ENCODE peak calls at places on chromosomes 5 and 9, in five cellular contexts. P is aorta, C is breast epithelium, W is IMR-90, N is body of pancreas. E is an unnamed sample.

GRCh38 chr5:145960848-145961600 is 24.6 kb downstream of the SH3RF2 start:
- DNase-seq in N (no peak), C (no peak), P (no peak), W (peak), E (no peak)

GRCh38 chr5:88824892-88825781 is 57.8 kb downstream of the MEF2C start:
- DNase-seq in C (no peak), N (no peak), P (no peak), W (peak), E (no peak)

GRCh38 chr5:75662080-75662479 is 50.8 kb downstream of the ANKDD1B start:
- DNase-seq in N (no peak), P (no peak), W (no peak), C (no peak), E (no peak)

GRCh38 chr9:78958887-78959286 is 612.9 kb upstream of the TLE4 start:
- DNase-seq in W (no peak), P (no peak), C (no peak), N (no peak), E (no peak)

GRCh38 chr5:175813943-175814630 is 57.3 kb upstream of the CPLX2 start:
- DNase-seq in C (no peak), N (no peak), W (no peak), P (no peak), E (no peak)

GRCh38 chr5:166562246-166562645 is 1729.2 kb upstream of the WWC1 start:
- DNase-seq in C (no peak), N (no peak), P (no peak), W (no peak), E (no peak)

GRCh38 chr9:118302721-118303120 is 598.5 kb downstream of the TLR4 start:
- DNase-seq in C (no peak), P (no peak), W (no peak), N (no peak), E (no peak)

GRCh38 chr9:69223605-69224004 is 49.5 kb downstream of the TJP2 start:
- DNase-seq in N (peak), P (no peak), W (peak), C (no peak), E (no peak)

GRCh38 chr5:139376364-139376763 is 6.7 kb downstream of the SLC23A1 start:
- DNase-seq in C (no peak), P (no peak), N (no peak), W (no peak), E (no peak)

GRCh38 chr5:132459983-132460834 is 30.4 kb downstream of the IRF1 start:
- DNase-seq in N (peak), C (no peak), W (no peak), P (peak), E (no peak)

GRCh38 chr9:105127863-105128220 is 116.6 kb upstream of the SLC44A1 start:
- DNase-seq in W (peak), C (no peak), P (no peak), N (no peak), E (no peak)

GRCh38 chr9:92634712-92635605 is 35.0 kb downstream of the IPPK start:
- DNase-seq in N (peak), W (peak), P (peak), C (peak), E (peak)

GRCh38 chr5:78754655-78755054 is 106.1 kb upstream of the LHFPL2 start:
- DNase-seq in W (no peak), N (no peak), C (no peak), P (no peak), E (no peak)

GRCh38 chr5:139481580-139482049 is 943 bp downstream of the STING1 start:
- DNase-seq in C (peak), P (peak), N (no peak), W (peak), E (peak)

GRCh38 chr5:30103056-30104020 is 1090.1 kb upstream of the CDH6 start:
- DNase-seq in P (no peak), C (no peak), W (no peak), N (no peak), E (no peak)

GRCh38 chr5:53201746-53202145 is 92.2 kb upstream of the MOCS2 start:
- DNase-seq in N (no peak), W (no peak), P (no peak), C (no peak), E (no peak)

GRCh38 chr5:179113945-179114641 is 53.9 kb downstream of the ZNF354C start:
- DNase-seq in W (no peak), C (peak), P (no peak), N (no peak), E (no peak)

GRCh38 chr9:89635007-89635742 is 30.4 kb downstream of the GADD45G start:
- DNase-seq in P (no peak), C (no peak), W (peak), N (peak), E (no peak)

GRCh38 chr9:132582276-132582785 is at the start of gene BARHL1:
- DNase-seq in P (no peak), W (no peak), C (no peak), N (no peak), E (no peak)

GRCh38 chr9:79764377-79764776 is 192.6 kb downstream of the TLE4 start:
- DNase-seq in N (peak), C (peak), W (peak), P (peak), E (no peak)

GRCh38 chr5:64147849-64148441 is 17.7 kb upstream of the RNF180 start:
- DNase-seq in W (peak), C (peak), P (peak), N (peak), E (peak)

GRCh38 chr9:105647595-105648349 is 14.5 kb upstream of the TAL2 start:
- DNase-seq in C (no peak), W (peak), P (no peak), N (no peak), E (no peak)

GRCh38 chr5:37838152-37838932 is 1.5 kb downstream of the GDNF start:
- DNase-seq in N (no peak), W (peak), P (no peak), C (no peak), E (no peak)

GRCh38 chr9:7315746-7316457 is 483.7 kb downstream of the DMAC1 start:
- DNase-seq in C (no peak), P (no peak), N (no peak), W (peak), E (no peak)

GRCh38 chr9:16417101-16417500 is 453.4 kb downstream of the BNC2 start:
- DNase-seq in W (peak), P (no peak), N (no peak), C (no peak), E (no peak)

GRCh38 chr9:89005323-89005722 is 14.1 kb downstream of the S1PR3 start:
- DNase-seq in W (no peak), C (peak), N (no peak), P (no peak), E (no peak)

DNA sequence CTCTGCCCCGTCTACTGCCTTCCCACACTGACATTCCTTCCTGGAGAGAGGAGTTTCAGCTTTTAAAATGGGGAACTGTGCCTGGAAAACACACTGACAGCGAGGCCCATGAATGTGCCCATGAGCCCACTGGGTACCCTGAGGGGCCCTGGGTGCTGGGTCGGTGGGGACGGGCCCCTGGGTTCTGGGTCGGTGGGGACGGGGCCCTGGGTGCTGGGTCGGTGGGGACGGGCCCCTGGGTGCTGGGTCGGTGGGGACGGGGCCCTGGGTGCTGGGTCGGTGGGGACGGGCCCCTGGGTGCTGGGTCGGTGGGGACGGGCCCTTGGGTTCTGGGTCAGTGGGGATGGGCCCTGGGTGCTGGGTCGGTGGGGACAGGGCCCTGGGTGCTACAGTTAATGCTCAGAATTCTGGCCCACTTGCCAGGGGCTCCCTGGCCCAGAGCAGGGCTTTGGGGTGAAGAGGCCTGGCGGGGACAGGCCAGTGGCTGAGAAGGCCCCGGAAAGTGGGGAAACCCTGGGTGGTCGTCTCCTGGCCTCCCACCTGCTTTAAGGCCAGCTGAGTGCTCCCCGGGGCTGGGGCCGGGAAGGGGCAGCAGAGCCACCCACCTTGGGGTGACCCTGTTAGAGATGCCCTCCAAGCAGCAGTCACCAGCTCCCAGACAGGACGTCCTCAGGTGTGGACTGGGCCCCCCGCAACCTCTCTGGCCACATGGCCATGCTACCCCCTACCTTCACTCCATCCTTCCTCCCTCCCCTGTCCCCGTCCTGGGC is 2.5 kb downstream of the GPSM1 start:
- DNase-seq in N (no peak), C (no peak), W (no peak), P (no peak), E (no peak)
- H3K27ac ChIP-seq in N (no peak), C (peak), W (peak), P (no peak), E (no peak)

GRCh38 chr5:157308826-157309465 is 43.0 kb downstream of the CYFIP2 start:
- DNase-seq in N (no peak), P (no peak), C (no peak), W (no peak), E (no peak)

GRCh38 chr5:157306690-157307089 is 40.8 kb downstream of the CYFIP2 start:
- DNase-seq in N (no peak), C (no peak), W (no peak), P (no peak), E (no peak)

GRCh38 chr5:157309796-157310195 is 43.9 kb downstream of the CYFIP2 start:
- DNase-seq in P (no peak), C (no peak), N (no peak), W (no peak), E (no peak)

GRCh38 chr5:157311595-157311994 is 45.7 kb downstream of the CYFIP2 start:
- DNase-seq in P (no peak), C (no peak), W (no peak), N (no peak), E (no peak)

GRCh38 chr5:157312492-157312891 is 46.6 kb downstream of the CYFIP2 start:
- DNase-seq in C (no peak), N (peak), P (peak), W (peak), E (no peak)
- H3K27ac ChIP-seq in C (no peak), N (no peak), P (no peak), W (no peak), E (no peak)

GRCh38 chr9:76629205-76629990 is 134.8 kb upstream of the PCA3 start:
- DNase-seq in C (no peak), P (no peak), W (no peak), N (no peak), E (no peak)
- H3K27ac ChIP-seq in C (no peak), P (no peak), W (no peak), N (no peak), E (no peak)

DNA sequence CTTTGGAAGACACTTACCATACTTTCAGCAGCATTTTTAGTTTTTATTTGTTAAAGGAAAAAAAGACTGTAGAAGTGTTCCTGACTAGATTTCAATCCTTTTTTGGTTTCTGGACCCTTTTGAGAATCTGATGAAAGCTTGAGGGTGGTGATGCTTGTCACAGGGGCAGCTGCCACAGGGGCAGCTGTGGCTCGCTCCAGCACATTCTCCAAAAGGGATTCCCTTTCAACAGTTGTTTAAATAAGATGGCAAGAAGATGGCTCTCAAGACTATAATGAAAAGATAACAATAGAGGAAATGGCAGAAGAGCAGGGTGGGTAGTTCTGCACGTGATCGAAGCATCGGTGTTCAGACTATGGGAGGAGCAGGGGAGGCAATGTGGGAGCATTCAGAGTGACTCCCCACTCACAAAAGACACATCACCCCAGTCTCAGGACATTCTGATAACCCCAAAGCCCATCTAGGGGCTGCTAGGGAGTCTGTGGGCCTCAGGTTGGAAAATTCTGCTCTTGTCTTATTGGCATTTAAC is 46.5 kb upstream of the TNFAIP8 start:
- DNase-seq in C (no peak), P (no peak), W (no peak), N (no peak), E (no peak)
- H3K27ac ChIP-seq in C (no peak), P (no peak), W (no peak), N (no peak), E (no peak)

DNA sequence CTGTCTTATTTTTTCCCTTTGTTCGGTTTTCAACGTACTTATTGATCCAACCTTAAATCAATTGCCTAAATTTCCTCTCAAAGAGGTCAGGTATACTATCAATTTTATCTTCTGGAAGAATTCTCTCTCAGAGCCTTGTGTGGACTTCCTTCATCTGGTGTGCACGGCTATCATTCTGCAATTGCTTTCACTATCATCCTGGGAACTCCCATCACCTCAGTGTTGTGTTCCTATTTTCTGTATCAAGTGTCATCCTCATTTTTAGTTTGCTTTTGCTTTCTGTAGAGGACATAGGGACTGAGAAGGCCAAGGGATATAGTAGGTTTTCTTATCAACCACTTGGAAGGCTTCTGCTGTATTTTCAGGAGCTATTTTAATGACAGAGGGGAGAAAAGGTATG is 11.3 kb downstream of the STOM start:
- DNase-seq in N (no peak), W (no peak), P (no peak), C (no peak), E (no peak)
- H3K27ac ChIP-seq in N (no peak), W (no peak), P (peak), C (peak), E (no peak)

DNA sequence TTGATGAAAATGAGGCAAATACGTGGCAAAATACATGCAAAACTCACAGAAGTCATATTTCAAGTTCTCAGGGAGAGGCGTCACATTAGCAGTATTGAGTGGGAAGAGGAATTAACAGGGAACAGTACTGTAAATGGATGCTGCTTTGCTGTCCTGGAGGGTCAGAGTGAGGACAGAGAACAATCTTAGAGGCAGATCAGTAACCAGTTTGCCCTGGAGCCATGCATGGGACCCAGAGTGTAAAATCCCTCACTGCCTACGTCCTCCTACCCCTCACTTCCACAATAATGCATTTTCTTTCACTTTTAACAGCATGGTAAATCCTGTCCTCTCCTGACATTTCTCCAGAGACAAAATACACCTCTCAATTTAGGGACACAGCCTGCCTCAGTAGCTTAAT is 69.8 kb downstream of the LMNB1 start:
- DNase-seq in C (no peak), P (no peak), N (no peak), W (no peak), E (no peak)
- H3K27ac ChIP-seq in C (peak), P (no peak), N (no peak), W (no peak), E (no peak)

GRCh38 chr9:123926986-123927385 is 2.9 kb downstream of the DENND1A start:
- DNase-seq in C (no peak), N (no peak), P (no peak), W (no peak), E (no peak)

GRCh38 chr9:123929177-123929869 is 603 bp downstream of the DENND1A start:
- DNase-seq in N (peak), P (peak), C (no peak), W (no peak), E (no peak)

GRCh38 chr9:123929870-123930831 is at the start of gene DENND1A:
- DNase-seq in N (peak), C (peak), P (peak), W (peak), E (peak)

GRCh38 chr9:123927625-123928308 is 2.2 kb downstream of the DENND1A start:
- DNase-seq in C (no peak), W (peak), N (no peak), P (no peak), E (no peak)

GRCh38 chr9:123928471-123929176 is 1.3 kb downstream of the DENND1A start:
- DNase-seq in C (no peak), W (peak), N (no peak), P (no peak), E (no peak)
- H3K27ac ChIP-seq in C (no peak), W (no peak), N (no peak), P (no peak), E (no peak)

GRCh38 chr5:54545796-54546195 is 28.2 kb downstream of the SNX18 start:
- DNase-seq in W (no peak), C (no peak), P (no peak), N (no peak), E (no peak)
- H3K27ac ChIP-seq in W (no peak), C (no peak), P (no peak), N (no peak), E (no peak)

DNA sequence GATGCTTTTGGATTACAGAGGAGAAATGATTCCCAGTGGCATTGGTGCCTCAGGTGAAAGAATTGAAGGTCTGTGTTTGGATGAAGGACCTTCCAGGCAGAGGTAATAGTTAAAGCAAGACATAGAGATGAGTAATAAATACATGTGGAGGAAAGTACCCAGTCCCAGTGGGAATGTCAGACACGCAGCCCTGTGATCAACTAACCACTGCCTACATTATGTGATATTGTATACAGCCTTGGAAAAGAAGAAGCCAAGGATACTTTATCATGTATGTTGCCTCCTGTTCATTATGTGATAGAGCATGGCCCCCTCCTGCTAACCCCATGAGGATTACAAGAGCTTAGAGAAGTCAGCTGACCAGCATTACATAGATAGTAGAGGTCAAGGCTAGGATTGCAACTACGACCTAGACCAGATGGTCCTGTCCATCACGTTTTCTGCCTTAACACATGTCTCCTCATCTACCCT is 497.0 kb upstream of the TNC start:
- DNase-seq in W (peak), P (no peak), N (no peak), C (no peak), E (no peak)
- H3K27ac ChIP-seq in W (peak), P (no peak), N (no peak), C (no peak), E (no peak)